ENCODE peak calls at places on chromosome 4, in five cellular contexts. L is foreskin fibroblast, B is glutamatergic neuron, I is RWPE1, C is D721Med. F is an unnamed sample.
A peak's percentile ranks its signal among the peaks of the same experiment; 100 is the strongest.

GRCh38 chr4:170037481-170037880 is 11.3 kb upstream of the MFAP3L start:
- DNase-seq in L (no peak), B (no peak), I (no peak), C (no peak), F (no peak)

GRCh38 chr4:174365018-174365587 is 81.4 kb downstream of the CEP44 start:
- DNase-seq in L (peak; percentile 61), B (no peak), I (peak; percentile 8), C (no peak), F (no peak)

GRCh38 chr4:80592950-80593349 is 257.4 kb downstream of the CFAP299 start:
- DNase-seq in L (no peak), B (no peak), I (no peak), C (no peak), F (no peak)

GRCh38 chr4:73067971-73068394 is 1.5 kb downstream of the COX18 start:
- DNase-seq in L (peak; percentile 11), B (no peak), I (peak; percentile 6), C (no peak), F (no peak)

GRCh38 chr4:42655921-42656735 is 777 bp downstream of the ATP8A1 start:
- DNase-seq in L (peak; percentile 23), B (peak; percentile 75), I (no peak), C (no peak), F (no peak)

GRCh38 chr4:144894525-144894924 is 203.5 kb downstream of the ANAPC10 start:
- DNase-seq in L (peak; percentile 74), B (no peak), I (no peak), C (no peak), F (no peak)

GRCh38 chr4:78666830-78667258 is 109.3 kb upstream of the BMP2K start:
- DNase-seq in L (no peak), B (no peak), I (no peak), C (no peak), F (no peak)

GRCh38 chr4:90127223-90127705 is at the start of gene CCSER1:
- DNase-seq in L (peak; percentile 11), B (peak; percentile 75), I (no peak), C (no peak), F (no peak)

GRCh38 chr4:125097729-125098128 is 217.0 kb upstream of the FAT4 start:
- DNase-seq in L (peak; percentile 33), B (no peak), I (peak; percentile 1), C (no peak), F (no peak)

GRCh38 chr4:24644983-24645764 is 60.8 kb upstream of the DHX15 start:
- DNase-seq in L (peak; percentile 55), B (no peak), I (no peak), C (no peak), F (no peak)

GRCh38 chr4:164779811-164780216 is 25.9 kb downstream of the SMIM31 start:
- DNase-seq in L (peak; percentile 41), B (peak; percentile 49), I (peak; percentile 31), C (no peak), F (no peak)

GRCh38 chr4:85368932-85369331 is 106.0 kb upstream of the ARHGAP24 start:
- DNase-seq in L (no peak), B (no peak), I (no peak), C (no peak), F (no peak)

GRCh38 chr4:163331629-163332360 is 601 bp downstream of the NPY1R start:
- DNase-seq in L (peak; percentile 37), B (peak; percentile 57), I (peak; percentile 20), C (peak; percentile 22), F (no peak)

GRCh38 chr4:185335579-185335978 is 60.1 kb downstream of the LRP2BP start:
- DNase-seq in L (no peak), B (no peak), I (no peak), C (no peak), F (no peak)

GRCh38 chr4:185328586-185328985 is 67.1 kb downstream of the LRP2BP start:
- DNase-seq in L (no peak), B (no peak), I (no peak), C (no peak), F (no peak)

DNA sequence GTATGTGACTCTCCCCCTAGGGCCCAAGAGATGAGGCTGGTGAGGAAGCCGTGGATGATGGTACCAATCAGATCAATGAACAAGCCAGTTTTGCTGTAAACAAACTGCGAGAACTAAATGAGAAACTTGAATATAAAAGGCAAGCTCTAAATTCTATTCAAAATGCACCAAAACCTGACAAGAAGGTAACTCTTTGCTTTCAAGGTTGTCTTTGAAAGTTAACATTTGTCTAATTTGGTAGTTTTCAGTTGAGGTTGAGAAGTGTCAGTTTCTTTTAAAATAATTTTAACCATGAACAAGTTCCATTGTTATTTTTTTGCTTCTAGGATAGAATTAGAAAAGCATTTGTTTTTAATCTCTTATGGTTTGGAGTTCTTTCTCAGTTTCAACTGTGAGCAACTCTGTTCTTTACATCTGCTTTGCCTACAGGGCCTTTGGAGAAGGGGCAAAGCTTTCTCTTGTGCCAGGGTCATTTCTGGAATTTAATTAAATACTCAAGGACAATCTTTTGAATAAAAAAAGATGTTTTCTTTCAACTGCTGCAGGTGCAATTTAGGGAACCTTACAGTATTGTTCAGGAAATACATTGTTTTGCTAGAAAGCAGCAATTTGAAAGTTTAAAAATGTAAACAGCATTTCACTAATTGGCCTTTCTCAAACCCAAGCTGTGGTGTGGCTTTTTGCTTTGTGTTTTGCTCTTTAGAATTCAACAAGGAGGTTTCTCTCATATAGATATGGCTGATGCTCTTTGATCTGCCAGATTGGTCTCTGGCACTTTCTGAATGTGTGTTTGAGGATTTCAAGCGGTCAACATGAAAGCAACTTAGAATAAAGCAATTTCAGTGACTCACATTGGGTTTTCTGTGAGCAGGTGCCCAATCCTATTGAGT is 62.9 kb downstream of the LRP2BP start:
- DNase-seq in L (no peak), B (no peak), I (no peak), C (no peak), F (no peak)
- TF ChIP-seq CTCF in L (no peak), B (no peak), I (no peak), C (no peak), F (no peak)

GRCh38 chr4:15002659-15003440 is 569 bp downstream of the CPEB2 start:
- DNase-seq in L (peak; percentile 98), B (peak; percentile 78), I (peak; percentile 19), C (no peak), F (peak; percentile 90)

GRCh38 chr4:15003441-15003890 is 1.2 kb downstream of the CPEB2 start:
- DNase-seq in L (peak; percentile 71), B (peak; percentile 66), I (peak; percentile 6), C (no peak), F (peak; percentile 88)

GRCh38 chr4:15001825-15002658 is at the start of gene CPEB2:
- DNase-seq in L (peak; percentile 99), B (peak; percentile 97), I (peak; percentile 70), C (peak; percentile 48), F (peak; percentile 99)

GRCh38 chr4:15003891-15004700 is 1.8 kb downstream of the CPEB2 start:
- DNase-seq in L (no peak), B (peak; percentile 57), I (peak; percentile 3), C (no peak), F (peak; percentile 83)

GRCh38 chr4:15001248-15001824 is 945 bp upstream of the CPEB2 start:
- DNase-seq in L (peak; percentile 95), B (peak; percentile 76), I (peak; percentile 78), C (no peak), F (peak; percentile 93)
- TF ChIP-seq CTCF in L (no peak), B (no peak), I (no peak), C (no peak), F (no peak)

GRCh38 chr4:1512738-1513660 is 106.8 kb upstream of the NKX1-1 start:
- DNase-seq in L (peak; percentile 54), B (peak; percentile 75), I (no peak), C (no peak), F (no peak)
- TF ChIP-seq CTCF in L (no peak), B (peak; percentile 76), I (peak; percentile 79), C (peak; percentile 55), F (peak; percentile 74)

GRCh38 chr4:153576443-153576774 is 107.7 kb upstream of the TLR2 start:
- DNase-seq in L (no peak), B (no peak), I (no peak), C (no peak), F (no peak)

GRCh38 chr4:153577053-153577452 is 107.0 kb upstream of the TLR2 start:
- DNase-seq in L (no peak), B (no peak), I (no peak), C (no peak), F (no peak)

GRCh38 chr4:153582954-153583456 is 101.1 kb upstream of the TLR2 start:
- DNase-seq in L (no peak), B (no peak), I (no peak), C (no peak), F (no peak)

GRCh38 chr4:153579410-153579809 is 104.7 kb upstream of the TLR2 start:
- DNase-seq in L (no peak), B (no peak), I (no peak), C (no peak), F (no peak)

GRCh38 chr4:153579872-153580271 is 104.2 kb upstream of the TLR2 start:
- DNase-seq in L (no peak), B (no peak), I (no peak), C (no peak), F (no peak)
- TF ChIP-seq CTCF in L (no peak), B (no peak), I (no peak), C (no peak), F (no peak)

GRCh38 chr4:180557348-180557747 is 1685.9 kb upstream of the TENM3 start:
- DNase-seq in L (no peak), B (no peak), I (no peak), C (no peak), F (no peak)
- TF ChIP-seq CTCF in L (no peak), B (peak; percentile 55), I (no peak), C (no peak), F (no peak)

GRCh38 chr4:98470366-98470765 is 188.0 kb downstream of the TSPAN5 start:
- DNase-seq in L (no peak), B (no peak), I (no peak), C (no peak), F (no peak)

GRCh38 chr4:98476891-98477290 is 181.5 kb downstream of the TSPAN5 start:
- DNase-seq in L (no peak), B (no peak), I (no peak), C (no peak), F (no peak)

GRCh38 chr4:98473046-98473445 is 185.4 kb downstream of the TSPAN5 start:
- DNase-seq in L (no peak), B (no peak), I (no peak), C (no peak), F (no peak)

GRCh38 chr4:98470831-98471230 is 187.6 kb downstream of the TSPAN5 start:
- DNase-seq in L (no peak), B (no peak), I (no peak), C (no peak), F (no peak)

GRCh38 chr4:98474408-98474844 is 184.0 kb downstream of the TSPAN5 start:
- DNase-seq in L (peak; percentile 93), B (no peak), I (no peak), C (no peak), F (no peak)
- TF ChIP-seq CTCF in L (no peak), B (no peak), I (no peak), C (no peak), F (no peak)

F was measured in osteocyte.